ENCODE peak calls at places on chromosome 11, in five cellular contexts. One of them, this sample, is unnamed.

GRCh38 chr11:1206391-1207271 is 16.2 kb upstream of the MUC5B start:
- DNase-seq in endothelial cell of umbilical vein: no peak
- DNase-seq in H9: peak; percentile 25
- DNase-seq in HAP-1: peak; percentile 6
- DNase-seq in Caco-2: peak; percentile 19
- DNase-seq in this sample: no peak

GRCh38 chr11:111221208-111221607 is 24.3 kb upstream of the POU2AF2 start:
- DNase-seq in endothelial cell of umbilical vein: no peak
- DNase-seq in H9: no peak
- DNase-seq in HAP-1: no peak
- DNase-seq in Caco-2: no peak
- DNase-seq in this sample: no peak

GRCh38 chr11:79471071-79471470 is 30.2 kb upstream of the TENM4 start:
- DNase-seq in endothelial cell of umbilical vein: no peak
- DNase-seq in H9: no peak
- DNase-seq in HAP-1: no peak
- DNase-seq in Caco-2: no peak
- DNase-seq in this sample: no peak

GRCh38 chr11:19817265-19817851 is 104.7 kb downstream of the NAV2 start:
- DNase-seq in endothelial cell of umbilical vein: no peak
- DNase-seq in H9: peak; percentile 82
- DNase-seq in HAP-1: no peak
- DNase-seq in Caco-2: no peak
- DNase-seq in this sample: no peak

GRCh38 chr11:108498816-108499408 is 728 bp upstream of the POGLUT3 start:
- DNase-seq in endothelial cell of umbilical vein: no peak
- DNase-seq in H9: peak; percentile 48
- DNase-seq in HAP-1: peak; percentile 9
- DNase-seq in Caco-2: no peak
- DNase-seq in this sample: no peak

GRCh38 chr11:106288988-106289387 is 211.5 kb downstream of the AASDHPPT start:
- DNase-seq in endothelial cell of umbilical vein: no peak
- DNase-seq in H9: no peak
- DNase-seq in HAP-1: no peak
- DNase-seq in Caco-2: no peak
- DNase-seq in this sample: no peak

GRCh38 chr11:124807660-124808270 is 7.6 kb upstream of the MSANTD2 start:
- DNase-seq in endothelial cell of umbilical vein: no peak
- DNase-seq in H9: no peak
- DNase-seq in HAP-1: no peak
- DNase-seq in Caco-2: no peak
- DNase-seq in this sample: no peak

GRCh38 chr11:116062129-116062525 is 557.9 kb upstream of the CADM1 start:
- DNase-seq in endothelial cell of umbilical vein: no peak
- DNase-seq in H9: no peak
- DNase-seq in HAP-1: no peak
- DNase-seq in Caco-2: no peak
- DNase-seq in this sample: no peak

GRCh38 chr11:28743101-28743550 is 634.9 kb downstream of the METTL15 start:
- DNase-seq in endothelial cell of umbilical vein: peak; percentile 91
- DNase-seq in H9: no peak
- DNase-seq in HAP-1: no peak
- DNase-seq in Caco-2: no peak
- DNase-seq in this sample: no peak

GRCh38 chr11:118876261-118876660 is 7.4 kb upstream of the CXCR5 start:
- DNase-seq in endothelial cell of umbilical vein: no peak
- DNase-seq in H9: no peak
- DNase-seq in HAP-1: no peak
- DNase-seq in Caco-2: no peak
- DNase-seq in this sample: no peak

GRCh38 chr11:62508336-62509058 is 38.1 kb downstream of the AHNAK start:
- DNase-seq in endothelial cell of umbilical vein: peak; percentile 86
- DNase-seq in H9: peak; percentile 85
- DNase-seq in HAP-1: peak; percentile 58
- DNase-seq in Caco-2: peak; percentile 83
- DNase-seq in this sample: no peak

GRCh38 chr11:34899633-34900016 is 16.6 kb downstream of the APIP start:
- DNase-seq in endothelial cell of umbilical vein: no peak
- DNase-seq in H9: no peak
- DNase-seq in HAP-1: no peak
- DNase-seq in Caco-2: no peak
- DNase-seq in this sample: no peak

GRCh38 chr11:11988099-11988651 is 20.3 kb downstream of the DKK3 start:
- DNase-seq in endothelial cell of umbilical vein: peak; percentile 83
- DNase-seq in H9: peak; percentile 20
- DNase-seq in HAP-1: no peak
- DNase-seq in Caco-2: no peak
- DNase-seq in this sample: no peak

GRCh38 chr11:60899977-60900376 is 6.4 kb downstream of the PRPF19 start:
- DNase-seq in endothelial cell of umbilical vein: no peak
- DNase-seq in H9: no peak
- DNase-seq in HAP-1: no peak
- DNase-seq in Caco-2: no peak
- DNase-seq in this sample: no peak

GRCh38 chr11:1086171-1087102 is 11.8 kb downstream of the MUC2 start:
- DNase-seq in endothelial cell of umbilical vein: no peak
- DNase-seq in H9: no peak
- DNase-seq in HAP-1: no peak
- DNase-seq in Caco-2: peak; percentile 30
- DNase-seq in this sample: no peak

GRCh38 chr11:15967166-15967565 is 389.2 kb downstream of the SOX6 start:
- DNase-seq in endothelial cell of umbilical vein: peak; percentile 15
- DNase-seq in H9: no peak
- DNase-seq in HAP-1: peak; percentile 71
- DNase-seq in Caco-2: no peak
- DNase-seq in this sample: no peak

GRCh38 chr11:101470414-101470813 is 113.4 kb downstream of the TRPC6 start:
- DNase-seq in endothelial cell of umbilical vein: no peak
- DNase-seq in H9: no peak
- DNase-seq in HAP-1: no peak
- DNase-seq in Caco-2: no peak
- DNase-seq in this sample: no peak

GRCh38 chr11:74147199-74147929 is 23.4 kb downstream of the C2CD3 start:
- DNase-seq in endothelial cell of umbilical vein: no peak
- DNase-seq in H9: no peak
- DNase-seq in HAP-1: no peak
- DNase-seq in Caco-2: no peak
- DNase-seq in this sample: no peak

GRCh38 chr11:134207538-134208239 is 16.1 kb downstream of the NCAPD3 start:
- DNase-seq in endothelial cell of umbilical vein: peak; percentile 10
- DNase-seq in H9: peak; percentile 45
- DNase-seq in HAP-1: peak; percentile 75
- DNase-seq in Caco-2: peak; percentile 66
- DNase-seq in this sample: peak; percentile 47

GRCh38 chr11:3130269-3131071 is 34.6 kb downstream of the OSBPL5 start:
- DNase-seq in endothelial cell of umbilical vein: no peak
- DNase-seq in H9: no peak
- DNase-seq in HAP-1: no peak
- DNase-seq in Caco-2: no peak
- DNase-seq in this sample: no peak

GRCh38 chr11:36683823-36684222 is 85.8 kb upstream of the RAG2 start:
- DNase-seq in endothelial cell of umbilical vein: no peak
- DNase-seq in H9: no peak
- DNase-seq in HAP-1: no peak
- DNase-seq in Caco-2: no peak
- DNase-seq in this sample: no peak

GRCh38 chr11:16013649-16014275 is 342.6 kb downstream of the SOX6 start:
- DNase-seq in endothelial cell of umbilical vein: no peak
- DNase-seq in H9: no peak
- DNase-seq in HAP-1: no peak
- DNase-seq in Caco-2: no peak
- DNase-seq in this sample: no peak

GRCh38 chr11:109984634-109985289 is 108.4 kb upstream of the ZC3H12C start:
- DNase-seq in endothelial cell of umbilical vein: no peak
- DNase-seq in H9: no peak
- DNase-seq in HAP-1: no peak
- DNase-seq in Caco-2: no peak
- DNase-seq in this sample: no peak

GRCh38 chr11:67027483-67027930 is 4.6 kb downstream of the SYT12 start:
- DNase-seq in endothelial cell of umbilical vein: no peak
- DNase-seq in H9: no peak
- DNase-seq in HAP-1: no peak
- DNase-seq in Caco-2: no peak
- DNase-seq in this sample: no peak

GRCh38 chr11:17979770-17980371 is 33.0 kb downstream of the SERGEF start:
- DNase-seq in endothelial cell of umbilical vein: peak; percentile 35
- DNase-seq in H9: peak; percentile 64
- DNase-seq in HAP-1: peak; percentile 54
- DNase-seq in Caco-2: peak; percentile 38
- DNase-seq in this sample: peak; percentile 29

GRCh38 chr11:130436171-130436570 is 7.8 kb upstream of the ADAMTS8 start:
- DNase-seq in endothelial cell of umbilical vein: peak; percentile 14
- DNase-seq in H9: no peak
- DNase-seq in HAP-1: no peak
- DNase-seq in Caco-2: no peak
- DNase-seq in this sample: no peak
- H3K4me1 ChIP-seq in endothelial cell of umbilical vein: no peaks in the 10 kb centered on the region
- H3K4me1 ChIP-seq in H9: no peaks in the 10 kb centered on the region
- H3K4me1 ChIP-seq in HAP-1: peaks cover 3% of the 10 kb centered on the region
- H3K4me1 ChIP-seq in Caco-2: no peaks in the 10 kb centered on the region
- H3K4me1 ChIP-seq in this sample: no peaks in the 10 kb centered on the region

DNA sequence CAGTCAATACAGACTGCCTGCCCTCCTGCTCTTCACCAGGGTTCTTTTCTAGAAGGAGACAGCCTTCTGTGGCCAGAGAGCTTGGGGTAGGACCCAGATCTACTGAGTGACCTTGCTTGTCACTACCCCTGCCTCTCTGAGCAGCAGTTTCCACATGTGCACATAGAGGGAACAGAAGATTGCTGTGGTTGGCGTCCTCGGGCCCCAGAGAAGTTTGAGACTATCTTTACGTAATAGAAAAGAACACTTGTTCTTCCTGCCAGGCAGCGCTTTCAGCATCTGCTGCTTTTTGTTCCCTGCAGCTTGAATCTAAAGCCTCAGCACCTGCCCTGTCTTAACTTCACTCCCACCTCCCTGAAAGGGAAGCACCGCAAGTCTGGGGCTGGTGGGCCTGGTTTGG is 1.9 kb upstream of the FKBP2 start:
- DNase-seq in endothelial cell of umbilical vein: no peak
- DNase-seq in H9: no peak
- DNase-seq in HAP-1: no peak
- DNase-seq in Caco-2: no peak
- DNase-seq in this sample: no peak
- H3K4me1 ChIP-seq in endothelial cell of umbilical vein: peaks cover 16% of the 10 kb centered on the region
- H3K4me1 ChIP-seq in H9: no peaks in the 10 kb centered on the region
- H3K4me1 ChIP-seq in HAP-1: peaks cover 23% of the 10 kb centered on the region
- H3K4me1 ChIP-seq in Caco-2: peaks cover 24% of the 10 kb centered on the region
- H3K4me1 ChIP-seq in this sample: peaks cover 25% of the 10 kb centered on the region

GRCh38 chr11:112632866-112633505 is 328.2 kb upstream of the NCAM1 start:
- DNase-seq in endothelial cell of umbilical vein: no peak
- DNase-seq in H9: no peak
- DNase-seq in HAP-1: no peak
- DNase-seq in Caco-2: no peak
- DNase-seq in this sample: no peak

GRCh38 chr11:112639469-112639868 is 321.8 kb upstream of the NCAM1 start:
- DNase-seq in endothelial cell of umbilical vein: no peak
- DNase-seq in H9: no peak
- DNase-seq in HAP-1: no peak
- DNase-seq in Caco-2: no peak
- DNase-seq in this sample: no peak

GRCh38 chr11:112635338-112635737 is 325.9 kb upstream of the NCAM1 start:
- DNase-seq in endothelial cell of umbilical vein: no peak
- DNase-seq in H9: no peak
- DNase-seq in HAP-1: no peak
- DNase-seq in Caco-2: no peak
- DNase-seq in this sample: no peak

GRCh38 chr11:112634551-112634950 is 326.7 kb upstream of the NCAM1 start:
- DNase-seq in endothelial cell of umbilical vein: no peak
- DNase-seq in H9: no peak
- DNase-seq in HAP-1: no peak
- DNase-seq in Caco-2: no peak
- DNase-seq in this sample: no peak

GRCh38 chr11:112637046-112637445 is 324.2 kb upstream of the NCAM1 start:
- DNase-seq in endothelial cell of umbilical vein: no peak
- DNase-seq in H9: no peak
- DNase-seq in HAP-1: no peak
- DNase-seq in Caco-2: no peak
- DNase-seq in this sample: no peak
- H3K4me1 ChIP-seq in endothelial cell of umbilical vein: no peaks in the 10 kb centered on the region
- H3K4me1 ChIP-seq in H9: peaks cover 6% of the 10 kb centered on the region
- H3K4me1 ChIP-seq in HAP-1: no peaks in the 10 kb centered on the region
- H3K4me1 ChIP-seq in Caco-2: no peaks in the 10 kb centered on the region
- H3K4me1 ChIP-seq in this sample: no peaks in the 10 kb centered on the region

DNA sequence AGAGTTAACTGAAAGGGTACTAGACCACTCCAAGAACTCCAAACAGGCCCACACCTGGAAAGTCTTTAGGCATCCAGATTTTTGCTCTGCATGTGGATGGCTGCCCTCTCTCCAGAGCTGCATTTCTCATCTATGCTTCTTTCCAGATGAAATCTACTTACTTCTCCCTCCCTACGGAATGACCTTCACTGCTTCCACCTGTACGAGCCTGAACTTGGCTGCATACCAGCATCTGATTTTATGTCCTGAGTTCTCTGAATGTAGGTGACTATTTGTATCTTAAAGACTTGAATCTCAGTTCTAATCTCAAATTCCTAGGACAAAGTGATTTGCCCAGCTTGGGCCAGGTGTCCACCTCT is 13.3 kb downstream of the CELF1 start:
- DNase-seq in endothelial cell of umbilical vein: no peak
- DNase-seq in H9: no peak
- DNase-seq in HAP-1: no peak
- DNase-seq in Caco-2: no peak
- DNase-seq in this sample: no peak
- H3K4me1 ChIP-seq in endothelial cell of umbilical vein: peaks cover 27% of the 10 kb centered on the region
- H3K4me1 ChIP-seq in H9: peaks cover 4% of the 10 kb centered on the region
- H3K4me1 ChIP-seq in HAP-1: peaks cover 45% of the 10 kb centered on the region
- H3K4me1 ChIP-seq in Caco-2: no peaks in the 10 kb centered on the region
- H3K4me1 ChIP-seq in this sample: peaks cover 36% of the 10 kb centered on the region

GRCh38 chr11:120241277-120241676 is 1.3 kb downstream of the POU2F3 start:
- DNase-seq in endothelial cell of umbilical vein: no peak
- DNase-seq in H9: no peak
- DNase-seq in HAP-1: no peak
- DNase-seq in Caco-2: no peak
- DNase-seq in this sample: no peak
- H3K4me1 ChIP-seq in endothelial cell of umbilical vein: no peaks in the 10 kb centered on the region
- H3K4me1 ChIP-seq in H9: peaks cover 6% of the 10 kb centered on the region
- H3K4me1 ChIP-seq in HAP-1: no peaks in the 10 kb centered on the region
- H3K4me1 ChIP-seq in Caco-2: peaks cover 6% of the 10 kb centered on the region
- H3K4me1 ChIP-seq in this sample: no peaks in the 10 kb centered on the region

GRCh38 chr11:64568584-64569140 is 22.4 kb upstream of the SLC22A12 start:
- DNase-seq in endothelial cell of umbilical vein: no peak
- DNase-seq in H9: no peak
- DNase-seq in HAP-1: no peak
- DNase-seq in Caco-2: peak; percentile 26
- DNase-seq in this sample: no peak
- H3K4me1 ChIP-seq in endothelial cell of umbilical vein: no peaks in the 10 kb centered on the region
- H3K4me1 ChIP-seq in H9: no peaks in the 10 kb centered on the region
- H3K4me1 ChIP-seq in HAP-1: peaks cover 18% of the 10 kb centered on the region
- H3K4me1 ChIP-seq in Caco-2: peaks cover 41% of the 10 kb centered on the region
- H3K4me1 ChIP-seq in this sample: no peaks in the 10 kb centered on the region

DNA sequence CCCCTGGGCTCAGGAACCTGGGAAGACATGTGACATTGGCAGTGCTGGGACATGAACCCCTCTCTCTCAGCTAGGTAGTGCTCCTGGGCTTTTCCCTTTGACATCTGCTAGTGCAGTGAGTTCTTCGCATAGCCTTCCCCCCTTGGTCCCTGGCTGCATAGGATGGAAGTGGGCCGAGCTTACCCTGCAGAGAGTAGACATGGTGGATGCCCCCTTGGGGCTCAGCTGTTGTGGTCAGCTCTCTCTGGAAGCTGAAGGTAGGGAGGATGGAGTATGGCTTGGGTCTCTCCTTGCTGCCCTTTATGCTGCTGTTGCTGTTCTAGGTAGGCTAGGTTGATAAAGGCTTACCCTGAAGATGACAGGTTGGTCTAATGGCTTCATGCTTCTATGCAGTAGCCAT is 92.1 kb downstream of the ZBTB16 start:
- DNase-seq in endothelial cell of umbilical vein: no peak
- DNase-seq in H9: no peak
- DNase-seq in HAP-1: no peak
- DNase-seq in Caco-2: no peak
- DNase-seq in this sample: no peak
- H3K4me1 ChIP-seq in endothelial cell of umbilical vein: peaks cover 7% of the 10 kb centered on the region
- H3K4me1 ChIP-seq in H9: no peaks in the 10 kb centered on the region
- H3K4me1 ChIP-seq in HAP-1: no peaks in the 10 kb centered on the region
- H3K4me1 ChIP-seq in Caco-2: peaks cover 12% of the 10 kb centered on the region
- H3K4me1 ChIP-seq in this sample: peaks cover 15% of the 10 kb centered on the region

This sample was measured in naive thymus-derived CD4-positive, alpha-beta T cell.